ENCODE peak calls at places on chromosomes 4 and X, in six cellular contexts. P is PC-9, M is fibroblast of lung, D is neural progenitor cell, X is left lung, W is AG04450. V is an unnamed sample.

GRCh38 chrX:38151426-38151825 is 69.2 kb downstream of the SRPX start:
- DNase-seq in P (no peak), M (peak), D (no peak), X (no peak), W (no peak), V (no peak)

GRCh38 chr4:3108211-3108610 is 33.7 kb downstream of the HTT start:
- DNase-seq in W (no peak), P (no peak), X (no peak), D (no peak), M (no peak), V (no peak)

GRCh38 chr4:13329963-13330362 is 154.2 kb downstream of the RAB28 start:
- DNase-seq in W (no peak), M (peak), X (no peak), D (no peak), P (no peak), V (no peak)

GRCh38 chr4:96776922-96777510 is 937.1 kb downstream of the PDHA2 start:
- DNase-seq in D (no peak), P (no peak), M (no peak), X (no peak), W (no peak), V (no peak)

GRCh38 chr4:182825786-182826185 is 91.4 kb downstream of the DCTD start:
- DNase-seq in P (no peak), D (no peak), M (no peak), W (no peak), X (no peak), V (no peak)

GRCh38 chr4:104967034-104967401 is 179.7 kb upstream of the TET2 start:
- DNase-seq in P (peak), M (no peak), W (no peak), D (no peak), X (peak), V (no peak)

GRCh38 chrX:52574416-52575275 is 57.8 kb upstream of the XAGE1B start:
- DNase-seq in M (peak), W (peak), P (peak), X (no peak), D (peak), V (no peak)

GRCh38 chrX:115348440-115349225 is 59.1 kb downstream of the LUZP4 start:
- DNase-seq in W (no peak), P (no peak), X (no peak), M (no peak), D (no peak), V (no peak)

GRCh38 chr4:159655547-159655946 is 552.7 kb downstream of the RAPGEF2 start:
- DNase-seq in X (no peak), P (no peak), W (no peak), M (peak), D (no peak), V (no peak)

GRCh38 chr4:78476108-78476704 is 75.4 kb upstream of the ANXA3 start:
- DNase-seq in M (no peak), P (no peak), D (no peak), W (no peak), X (no peak), V (no peak)

GRCh38 chr4:122591196-122591595 is 29.7 kb downstream of the IL21 start:
- DNase-seq in P (no peak), D (no peak), M (peak), W (no peak), X (no peak), V (no peak)

GRCh38 chr4:152870605-152871004 is 65.5 kb upstream of the FHDC1 start:
- DNase-seq in P (no peak), X (no peak), W (no peak), M (no peak), D (peak), V (no peak)

GRCh38 chrX:44306336-44306735 is 37.1 kb downstream of the EFHC2 start:
- DNase-seq in X (no peak), M (peak), P (peak), D (no peak), W (peak), V (no peak)

GRCh38 chr4:101191302-101192098 is 155.8 kb downstream of the PPP3CA start:
- DNase-seq in W (peak), D (peak), X (peak), P (no peak), M (peak), V (peak)

GRCh38 chr4:69986663-69987062 is 9.1 kb upstream of the STATH start:
- DNase-seq in M (no peak), X (no peak), W (no peak), D (no peak), P (no peak), V (no peak)

GRCh38 chrX:55794420-55794819 is 76.9 kb downstream of the RRAGB start:
- DNase-seq in X (no peak), W (no peak), M (no peak), D (no peak), P (no peak), V (no peak)

GRCh38 chr4:636628-636950 is 11.2 kb downstream of the PDE6B start:
- DNase-seq in M (no peak), W (no peak), P (no peak), D (peak), X (no peak), V (no peak)

GRCh38 chr4:88110826-88111225 is 47.6 kb downstream of the ABCG2 start:
- DNase-seq in X (no peak), P (no peak), D (no peak), M (peak), W (no peak), V (no peak)

GRCh38 chr4:125704726-125705125 is 390.0 kb downstream of the FAT4 start:
- DNase-seq in X (no peak), W (no peak), M (peak), D (no peak), P (no peak), V (no peak)

GRCh38 chr4:83546796-83547195 is 10.9 kb downstream of the GPAT3 start:
- DNase-seq in M (no peak), W (no peak), P (no peak), D (no peak), X (no peak), V (no peak)

GRCh38 chr4:158371158-158371557 is 150.5 kb upstream of the RXFP1 start:
- DNase-seq in W (no peak), D (no peak), P (no peak), X (no peak), M (peak), V (no peak)

GRCh38 chrX:17456526-17456925 is 81.5 kb downstream of the NHS start:
- DNase-seq in D (peak), P (no peak), W (no peak), X (no peak), M (no peak), V (no peak)

GRCh38 chr4:36399762-36400353 is 118.4 kb downstream of the DTHD1 start:
- DNase-seq in P (peak), M (peak), W (no peak), D (peak), X (no peak), V (no peak)

GRCh38 chr4:107094332-107094731 is 58.2 kb upstream of the DKK2 start:
- DNase-seq in D (no peak), X (no peak), M (peak), W (no peak), P (no peak), V (no peak)

GRCh38 chr4:123811763-123812390 is 415.3 kb downstream of the SPRY1 start:
- DNase-seq in W (no peak), M (no peak), P (no peak), X (no peak), D (no peak), V (no peak)

GRCh38 chrX:24981030-24981429 is 34.7 kb downstream of the ARX start:
- DNase-seq in W (no peak), M (no peak), D (no peak), P (no peak), X (no peak), V (no peak)

GRCh38 chr4:7941111-7942018 is 1.7 kb upstream of the AFAP1 start:
- DNase-seq in M (no peak), W (no peak), D (no peak), P (peak), X (no peak), V (no peak)

GRCh38 chr4:134529629-134530028 is 328.0 kb upstream of the PABPC4L start:
- DNase-seq in X (no peak), W (no peak), M (no peak), P (no peak), D (no peak), V (no peak)

GRCh38 chrX:57918750-57919436 is 8.6 kb upstream of the ZXDA start:
- DNase-seq in D (no peak), X (no peak), P (peak), W (no peak), M (no peak), V (no peak)

GRCh38 chrX:37405954-37406353 is 56.8 kb downstream of the PRRG1 start:
- DNase-seq in M (peak), W (peak), D (no peak), X (no peak), P (no peak), V (no peak)

GRCh38 chr4:110411599-110412011 is 64.3 kb upstream of the ENPEP start:
- DNase-seq in W (no peak), M (no peak), D (peak), X (no peak), P (no peak), V (no peak)

GRCh38 chr4:98996056-98996941 is 778 bp downstream of the METAP1 start:
- DNase-seq in P (peak), D (peak), X (peak), W (no peak), M (peak), V (no peak)

GRCh38 chr4:100306018-100306417 is 115.8 kb upstream of the DDIT4L start:
- DNase-seq in D (no peak), W (no peak), X (no peak), M (peak), P (no peak), V (no peak)

GRCh38 chrX:19683817-19684216 is 168.5 kb upstream of the MAP3K15 start:
- DNase-seq in P (no peak), D (no peak), X (no peak), M (peak), W (no peak), V (no peak)

GRCh38 chr4:106584590-106584989 is 216.0 kb upstream of the GIMD1 start:
- DNase-seq in M (peak), D (no peak), X (no peak), P (no peak), W (no peak), V (no peak)

DNA sequence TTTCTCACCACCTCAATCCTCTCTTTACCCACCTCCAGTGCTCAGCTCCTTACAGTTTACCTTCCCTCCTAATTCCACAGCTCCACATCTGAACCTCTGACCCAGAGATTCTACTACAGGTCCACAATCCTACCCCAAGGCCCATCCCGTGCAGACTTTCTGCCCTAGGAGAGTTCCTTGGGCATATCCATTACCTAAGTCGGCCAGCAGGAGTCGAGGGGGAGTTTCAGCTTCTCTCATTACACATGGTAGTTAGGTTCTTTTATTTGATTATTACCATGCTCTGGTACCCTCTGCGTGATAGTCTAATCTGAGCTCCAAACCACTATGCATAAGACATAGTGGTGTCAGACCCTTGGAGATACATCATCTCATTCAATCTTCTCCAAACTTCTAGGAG is 117.9 kb downstream of the SH3RF1 start:
- DNase-seq in D (no peak), W (no peak), X (no peak), P (no peak), M (no peak), V (no peak)
- TF ChIP-seq CTCF in D (peak), W (peak), X (no peak), P (no peak), M (peak), V (no peak)

GRCh38 chr4:85724801-85725548 is 250.0 kb downstream of the ARHGAP24 start:
- DNase-seq in D (no peak), X (no peak), P (no peak), M (no peak), W (no peak), V (no peak)
- H3K4me3 ChIP-seq in D (no peak), X (no peak), P (no peak), M (no peak), W (no peak), V (no peak)

GRCh38 chrX:123860506-123860840 is 620 bp downstream of the XIAP start:
- DNase-seq in M (no peak), X (no peak), D (no peak), W (no peak), P (no peak), V (no peak)

GRCh38 chrX:123860983-123861382 is 1.1 kb downstream of the XIAP start:
- DNase-seq in D (no peak), W (no peak), P (no peak), X (no peak), M (no peak), V (no peak)

GRCh38 chrX:123854329-123854728 is 5.5 kb upstream of the XIAP start:
- DNase-seq in X (no peak), M (peak), D (no peak), P (no peak), W (no peak), V (no peak)

GRCh38 chrX:123859409-123859827 is 435 bp upstream of the XIAP start:
- DNase-seq in M (no peak), X (no peak), W (no peak), D (no peak), P (no peak), V (no peak)

GRCh38 chrX:123859828-123860505 is at the start of gene XIAP:
- DNase-seq in M (peak), P (peak), W (peak), D (peak), X (peak), V (peak)
- H3K27ac ChIP-seq in M (peak), P (peak), W (peak), D (peak), X (peak), V (peak)

DNA sequence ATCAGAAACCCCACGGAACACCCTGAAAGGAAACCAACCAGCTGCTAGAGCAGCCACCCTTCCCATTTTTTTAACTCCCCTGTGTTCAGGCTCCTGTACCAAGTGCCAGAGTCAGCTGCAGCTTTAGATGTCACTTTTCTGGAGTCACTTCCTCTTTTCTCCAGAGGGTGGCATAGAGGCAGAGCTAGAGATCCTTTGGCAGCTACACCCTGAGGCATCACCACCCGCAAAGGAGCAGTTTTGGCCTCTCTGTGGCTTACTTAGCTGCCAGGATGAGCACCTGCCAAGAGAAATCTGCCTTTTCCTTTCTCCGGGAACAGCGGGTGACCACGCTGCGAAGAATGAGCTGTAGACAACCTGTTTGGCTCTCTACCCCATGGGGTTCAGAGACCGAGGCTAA is 58.0 kb upstream of the CHRDL1 start:
- DNase-seq in D (peak), P (no peak), X (no peak), W (no peak), M (peak), V (no peak)
- TF ChIP-seq CTCF in D (peak), P (peak), X (peak), W (peak), M (no peak), V (no peak)

GRCh38 chr4:30721353-30722091 is 1.4 kb downstream of the PCDH7 start:
- DNase-seq in M (peak), P (peak), D (peak), X (peak), W (no peak), V (no peak)
- H3K4me3 ChIP-seq in M (peak), P (peak), D (peak), X (peak), W (peak), V (peak)

DNA sequence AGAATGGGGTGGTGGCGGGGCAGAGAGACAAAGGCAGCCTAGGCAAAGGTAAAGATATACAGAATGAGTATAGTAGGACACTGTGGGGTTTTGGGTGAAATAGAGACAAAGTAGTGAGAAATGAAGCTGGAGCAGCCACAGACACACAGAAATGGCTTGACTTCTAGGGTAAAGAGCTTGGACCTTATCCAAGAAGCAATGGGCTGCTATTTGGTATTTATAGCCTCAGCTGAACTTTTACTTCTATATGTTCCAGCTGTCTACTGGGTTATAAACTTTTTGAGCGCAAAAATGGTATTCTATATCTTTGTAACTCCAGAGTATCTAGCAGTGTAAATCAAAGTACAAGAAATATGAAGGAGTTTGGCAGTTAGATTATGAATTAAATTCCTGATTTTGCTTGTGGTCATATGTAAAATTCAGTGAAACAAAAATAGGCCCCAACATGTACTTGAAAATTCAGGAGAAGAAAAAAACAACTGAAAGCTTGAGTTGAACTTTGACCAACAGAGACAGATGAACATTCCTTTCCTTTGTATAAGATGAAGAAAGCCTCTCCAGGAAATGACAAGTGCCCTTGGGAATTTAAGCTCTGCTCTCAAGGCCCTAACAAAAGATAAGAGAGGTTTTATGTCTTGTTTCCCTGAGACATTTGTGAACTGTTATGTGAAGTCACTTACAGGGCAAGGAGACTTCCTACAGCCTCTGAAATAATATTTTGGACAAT is 354.1 kb downstream of the CHIC1 start:
- DNase-seq in M (peak), P (no peak), X (no peak), D (peak), W (peak), V (no peak)
- H3K27ac ChIP-seq in M (peak), P (peak), X (no peak), D (peak), W (peak), V (no peak)

DNA sequence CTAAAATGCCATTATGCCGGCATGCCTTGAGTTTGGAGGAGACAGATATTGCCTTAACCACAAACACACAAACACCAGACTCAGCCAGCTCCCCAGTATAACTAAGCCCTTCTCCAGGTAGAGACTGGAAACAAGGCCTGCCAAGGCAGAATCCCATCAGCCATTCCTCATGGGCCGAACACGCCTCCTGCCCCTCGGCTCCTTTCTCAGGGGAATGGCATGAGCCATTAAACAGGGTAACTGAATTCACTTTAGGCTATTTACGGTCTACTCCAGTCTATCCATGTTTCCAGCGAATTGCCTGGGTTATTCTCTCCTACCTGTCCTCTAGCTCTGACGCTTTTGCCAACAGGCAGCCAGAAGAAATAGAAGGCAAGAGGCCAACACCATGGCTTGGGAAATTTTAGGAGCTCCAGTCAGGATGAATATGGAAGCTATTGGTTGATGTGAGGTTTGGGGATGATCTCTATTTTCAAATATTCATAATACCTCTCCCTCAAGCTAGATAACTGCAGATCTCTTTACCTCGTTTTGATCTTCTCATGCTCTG is 4.9 kb downstream of the SEL1L3 start:
- DNase-seq in P (no peak), W (no peak), M (no peak), D (no peak), X (no peak), V (no peak)
- TF ChIP-seq CTCF in P (no peak), W (no peak), M (no peak), D (no peak), X (no peak), V (no peak)

DNA sequence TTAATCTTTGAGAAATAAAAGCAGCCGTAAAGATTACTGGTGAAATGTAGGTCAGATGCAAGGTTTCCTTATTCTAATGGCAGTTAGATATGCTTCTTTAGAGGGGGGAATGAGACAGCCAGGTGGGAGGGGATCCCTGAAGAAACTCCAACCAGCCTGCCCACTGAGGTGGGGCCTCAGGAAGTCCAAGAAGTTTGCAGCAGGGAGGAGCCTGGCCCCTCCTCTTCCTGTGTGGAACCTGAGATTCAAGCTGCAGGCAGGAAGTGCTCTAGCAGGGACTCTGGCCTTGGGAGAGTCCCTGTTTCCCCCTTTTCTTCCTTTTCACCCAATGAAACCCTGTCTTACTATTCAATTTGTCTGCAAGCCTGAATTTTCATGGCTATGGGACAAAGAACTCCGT is 101.4 kb upstream of the SLITRK2 start:
- DNase-seq in X (no peak), W (no peak), P (no peak), M (no peak), D (no peak), V (no peak)
- H3K4me3 ChIP-seq in X (no peak), W (no peak), P (no peak), M (no peak), D (no peak), V (no peak)

DNA sequence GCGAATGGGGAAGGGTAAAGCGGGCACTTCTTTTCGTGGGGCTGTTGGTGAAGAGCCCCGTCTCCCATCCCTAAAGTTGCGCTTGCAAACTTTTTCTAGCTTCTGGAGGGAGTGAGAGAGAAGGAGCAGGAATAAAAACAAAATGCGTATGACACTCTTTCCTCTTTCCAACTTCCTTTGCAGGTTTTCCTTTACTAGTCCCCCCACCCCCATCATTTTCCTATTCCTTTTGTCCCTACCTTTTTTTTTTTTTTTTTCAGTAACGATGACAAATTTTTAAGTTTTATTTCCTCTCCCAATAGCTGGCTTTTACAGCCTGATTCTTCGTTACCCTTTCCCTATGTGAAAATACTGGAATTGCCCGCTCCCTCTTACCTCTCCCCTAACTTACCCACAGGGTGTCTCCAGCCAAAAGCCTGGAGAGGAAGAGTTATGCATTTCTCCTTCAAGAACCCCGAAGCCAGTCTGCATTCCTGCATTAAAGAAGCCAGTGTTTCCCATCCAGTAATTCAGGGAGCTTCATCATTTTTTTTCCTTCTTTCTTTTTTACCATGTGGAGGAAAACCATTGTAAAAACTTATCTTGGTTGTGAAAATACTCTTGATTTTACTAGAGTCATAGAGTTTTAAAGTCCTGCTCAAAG is 647 bp upstream of the ARSJ start:
- DNase-seq in D (no peak), W (no peak), P (no peak), M (peak), X (no peak), V (no peak)
- H3K27ac ChIP-seq in D (no peak), W (peak), P (no peak), M (peak), X (peak), V (peak)

V was measured in coronary artery.